ENCODE peak calls at places on chromosome 4, in eight cellular contexts. L, B, J, U, H, A, C and Z are unnamed samples.

GRCh38 chr4:180240670-180241069 is 2002.5 kb upstream of the TENM3 start:
- DNase-seq in L (no peak), B (no peak), J (no peak), U (no peak), H (no peak), A (no peak), C (no peak), Z (no peak)

GRCh38 chr4:24988776-24989175 is 42.0 kb downstream of the LGI2 start:
- DNase-seq in L (no peak), B (peak; percentile 66), J (peak; percentile 42), U (peak; percentile 74), H (no peak), A (no peak), C (no peak), Z (no peak)

GRCh38 chr4:125266901-125267601 is 47.7 kb upstream of the FAT4 start:
- DNase-seq in L (no peak), B (peak; percentile 64), J (peak; percentile 81), U (peak; percentile 74), H (no peak), A (no peak), C (no peak), Z (no peak)

GRCh38 chr4:96983830-96984229 is 1143.9 kb downstream of the PDHA2 start:
- DNase-seq in L (no peak), B (no peak), J (no peak), U (no peak), H (no peak), A (no peak), C (no peak), Z (no peak)

GRCh38 chr4:78057135-78057599 is at the start of gene FRAS1:
- DNase-seq in L (peak; percentile 82), B (peak; percentile 22), J (no peak), U (no peak), H (peak; percentile 63), A (peak; percentile 20), C (no peak), Z (no peak)

GRCh38 chr4:36786519-36786918 is 458.0 kb upstream of the NWD2 start:
- DNase-seq in L (no peak), B (no peak), J (no peak), U (no peak), H (no peak), A (no peak), C (no peak), Z (no peak)

GRCh38 chr4:169115897-169116254 is 105.8 kb upstream of the CBR4 start:
- DNase-seq in L (no peak), B (peak; percentile 93), J (peak; percentile 91), U (peak; percentile 99), H (no peak), A (no peak), C (peak; percentile 22), Z (no peak)

GRCh38 chr4:100170986-100171385 is 19.3 kb downstream of the DDIT4L start:
- DNase-seq in L (no peak), B (no peak), J (no peak), U (peak; percentile 51), H (no peak), A (no peak), C (no peak), Z (no peak)

GRCh38 chr4:41865981-41866798 is 69.0 kb upstream of the TMEM33 start:
- DNase-seq in L (peak; percentile 43), B (no peak), J (no peak), U (no peak), H (no peak), A (no peak), C (no peak), Z (no peak)

GRCh38 chr4:119268466-119268865 is 53.5 kb downstream of the FABP2 start:
- DNase-seq in L (no peak), B (no peak), J (peak; percentile 17), U (no peak), H (no peak), A (no peak), C (no peak), Z (no peak)

GRCh38 chr4:104677122-104677521 is 182.4 kb upstream of the CXXC4 start:
- DNase-seq in L (peak; percentile 64), B (no peak), J (no peak), U (no peak), H (no peak), A (no peak), C (no peak), Z (no peak)

GRCh38 chr4:13159041-13159620 is 325.0 kb downstream of the RAB28 start:
- DNase-seq in L (no peak), B (no peak), J (no peak), U (no peak), H (no peak), A (no peak), C (no peak), Z (no peak)

GRCh38 chr4:35725131-35725530 is 519.2 kb downstream of the ARAP2 start:
- DNase-seq in L (no peak), B (no peak), J (no peak), U (no peak), H (no peak), A (no peak), C (no peak), Z (no peak)

GRCh38 chr4:6109842-6110560 is 90.3 kb downstream of the JAKMIP1 start:
- DNase-seq in L (peak; percentile 40), B (no peak), J (no peak), U (no peak), H (no peak), A (no peak), C (no peak), Z (no peak)

GRCh38 chr4:83238849-83239248 is 45.7 kb downstream of the COQ2 start:
- DNase-seq in L (no peak), B (no peak), J (no peak), U (no peak), H (no peak), A (no peak), C (no peak), Z (no peak)

GRCh38 chr4:154018659-154019058 is 229.8 kb upstream of the SFRP2 start:
- DNase-seq in L (no peak), B (no peak), J (no peak), U (no peak), H (no peak), A (no peak), C (no peak), Z (no peak)

GRCh38 chr4:154029171-154029570 is 240.3 kb upstream of the SFRP2 start:
- DNase-seq in L (no peak), B (no peak), J (no peak), U (no peak), H (no peak), A (no peak), C (no peak), Z (no peak)

GRCh38 chr4:154024097-154024496 is 235.2 kb upstream of the SFRP2 start:
- DNase-seq in L (no peak), B (no peak), J (no peak), U (no peak), H (no peak), A (no peak), C (no peak), Z (no peak)
- TF ChIP-seq CTCF in L (peak; percentile 9), B (no peak), J (no peak), U (no peak), H (no peak), A (peak; percentile 43), C (no peak), Z (no peak)

GRCh38 chr4:182918791-182919302 is 1.7 kb upstream of the DCTD start:
- DNase-seq in L (no peak), B (no peak), J (no peak), U (no peak), H (no peak), A (peak; percentile 61), C (no peak), Z (no peak)

GRCh38 chr4:182914357-182914756 is 2.8 kb downstream of the DCTD start:
- DNase-seq in L (no peak), B (no peak), J (no peak), U (no peak), H (no peak), A (no peak), C (no peak), Z (no peak)

GRCh38 chr4:182916483-182917181 is 554 bp downstream of the DCTD start:
- DNase-seq in L (peak; percentile 53), B (peak; percentile 55), J (peak; percentile 75), U (peak; percentile 70), H (peak; percentile 82), A (peak; percentile 70), C (no peak), Z (peak; percentile 39)

GRCh38 chr4:182918044-182918607 is 940 bp upstream of the DCTD start:
- DNase-seq in L (no peak), B (no peak), J (no peak), U (peak; percentile 57), H (no peak), A (no peak), C (no peak), Z (no peak)

GRCh38 chr4:182917182-182918043 is at the start of gene DCTD:
- DNase-seq in L (peak; percentile 85), B (peak; percentile 33), J (peak; percentile 71), U (peak; percentile 46), H (peak; percentile 82), A (peak; percentile 88), C (no peak), Z (peak; percentile 43)
- TF ChIP-seq CTCF in L (peak; percentile 47), B (peak; percentile 71), J (peak; percentile 43), U (peak; percentile 52), H (no peak), A (peak; percentile 71), C (no peak), Z (no peak)

GRCh38 chr4:108636246-108636645 is 14.2 kb upstream of the OSTC start:
- DNase-seq in L (no peak), B (no peak), J (no peak), U (no peak), H (no peak), A (no peak), C (no peak), Z (no peak)

GRCh38 chr4:108635070-108635655 is 14.8 kb downstream of the RPL34 start:
- DNase-seq in L (no peak), B (peak; percentile 32), J (no peak), U (no peak), H (no peak), A (no peak), C (no peak), Z (no peak)

DNA sequence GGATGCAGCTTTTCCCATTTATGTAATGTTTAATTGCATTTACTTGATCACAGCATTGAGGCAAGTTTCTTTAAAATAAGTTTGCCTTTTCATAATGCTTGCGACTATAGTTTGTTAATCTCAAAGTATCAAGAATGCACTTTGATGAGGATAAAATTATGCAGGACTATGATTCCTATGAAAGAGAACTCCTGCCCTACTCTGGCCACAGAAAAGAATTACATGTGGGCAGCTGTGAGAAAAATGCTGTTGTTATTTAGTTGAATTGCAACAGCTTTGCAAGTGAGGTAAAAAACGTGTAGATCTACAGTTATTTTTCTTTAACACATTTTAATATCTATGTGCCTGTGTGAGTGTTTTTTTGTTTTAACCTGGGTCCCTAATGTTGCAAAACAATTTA is 12.5 kb upstream of the OSTC start:
- DNase-seq in L (no peak), B (no peak), J (peak; percentile 16), U (peak; percentile 28), H (no peak), A (no peak), C (no peak), Z (no peak)
- TF ChIP-seq CTCF in L (no peak), B (peak; percentile 55), J (peak; percentile 42), U (peak; percentile 30), H (no peak), A (no peak), C (no peak), Z (no peak)

GRCh38 chr4:2755821-2756690 is at the start of gene TNIP2:
- DNase-seq in L (peak; percentile 86), B (peak; percentile 64), J (peak; percentile 82), U (peak; percentile 77), H (peak; percentile 94), A (peak; percentile 83), C (peak; percentile 64), Z (no peak)
- TF ChIP-seq CTCF in L (peak; percentile 22), B (peak; percentile 67), J (peak; percentile 27), U (peak; percentile 26), H (no peak), A (no peak), C (no peak), Z (no peak)